ENCODE peak calls at places on chromosomes 12 and 14, in four cellular contexts. O is tibial nerve, K is astrocyte, J is heart right ventricle. W is an unnamed sample.

GRCh38 chr14:60984225-60984624 is 3.2 kb downstream of the SLC38A6 start:
- DNase-seq in O (no peak), K (no peak), J (no peak), W (no peak)

GRCh38 chr14:34711169-34711568 is 3.2 kb downstream of the CFL2 start:
- DNase-seq in O (no peak), J (no peak), K (peak), W (peak)

GRCh38 chr14:93281937-93282336 is 50.9 kb downstream of the BTBD7 start:
- DNase-seq in J (no peak), K (peak), O (no peak), W (peak)

GRCh38 chr14:55101698-55102097 is 27.4 kb upstream of the LGALS3 start:
- DNase-seq in O (no peak), K (no peak), J (no peak), W (no peak)

GRCh38 chr12:115354476-115354890 is 670.5 kb upstream of the TBX3 start:
- DNase-seq in J (no peak), K (no peak), O (no peak), W (no peak)

GRCh38 chr12:24212496-24212895 is 263.0 kb upstream of the SOX5 start:
- DNase-seq in O (no peak), K (no peak), J (no peak), W (no peak)

GRCh38 chr12:26044592-26044991 is 80.2 kb downstream of the BHLHE41 start:
- DNase-seq in O (no peak), K (no peak), J (no peak), W (no peak)

GRCh38 chr14:67567654-67568053 is 32.4 kb downstream of the PIGH start:
- DNase-seq in J (no peak), K (no peak), O (no peak), W (no peak)

GRCh38 chr14:72617391-72618011 is 276.4 kb downstream of the DPF3 start:
- DNase-seq in O (no peak), J (peak), K (peak), W (peak)

GRCh38 chr14:68470361-68470760 is 322.5 kb downstream of the ZFP36L1 start:
- DNase-seq in O (no peak), J (no peak), K (no peak), W (no peak)

GRCh38 chr14:65472189-65472588 is 59.7 kb downstream of the FUT8 start:
- DNase-seq in O (no peak), K (no peak), J (no peak), W (no peak)

GRCh38 chr12:130577348-130577747 is 138.8 kb downstream of the RIMBP2 start:
- DNase-seq in J (no peak), K (no peak), O (no peak), W (no peak)

GRCh38 chr12:52221912-52222457 is 11.1 kb upstream of the KRT7 start:
- DNase-seq in K (no peak), O (no peak), J (peak), W (no peak)

GRCh38 chr14:104101651-104102281 is 16.3 kb downstream of the ASPG start:
- DNase-seq in O (no peak), K (no peak), J (peak), W (no peak)

GRCh38 chr14:97262336-97262735 is 465.2 kb downstream of the VRK1 start:
- DNase-seq in J (no peak), K (no peak), O (no peak), W (no peak)

GRCh38 chr12:43338848-43339526 is 213.0 kb downstream of the ADAMTS20 start:
- DNase-seq in O (no peak), J (no peak), K (peak), W (peak)

GRCh38 chr12:56103066-56103711 is 1.2 kb upstream of the PA2G4 start:
- DNase-seq in O (no peak), K (no peak), J (no peak), W (no peak)

GRCh38 chr12:76031414-76032042 is at the start of gene PHLDA1:
- DNase-seq in K (peak), O (peak), J (peak), W (peak)

GRCh38 chr14:79356040-79356439 is 855.3 kb downstream of the DIO2 start:
- DNase-seq in O (no peak), J (no peak), K (peak), W (no peak)

GRCh38 chr14:91228112-91229004 is 16.1 kb downstream of the GPR68 start:
- DNase-seq in O (no peak), J (no peak), K (peak), W (peak)

DNA sequence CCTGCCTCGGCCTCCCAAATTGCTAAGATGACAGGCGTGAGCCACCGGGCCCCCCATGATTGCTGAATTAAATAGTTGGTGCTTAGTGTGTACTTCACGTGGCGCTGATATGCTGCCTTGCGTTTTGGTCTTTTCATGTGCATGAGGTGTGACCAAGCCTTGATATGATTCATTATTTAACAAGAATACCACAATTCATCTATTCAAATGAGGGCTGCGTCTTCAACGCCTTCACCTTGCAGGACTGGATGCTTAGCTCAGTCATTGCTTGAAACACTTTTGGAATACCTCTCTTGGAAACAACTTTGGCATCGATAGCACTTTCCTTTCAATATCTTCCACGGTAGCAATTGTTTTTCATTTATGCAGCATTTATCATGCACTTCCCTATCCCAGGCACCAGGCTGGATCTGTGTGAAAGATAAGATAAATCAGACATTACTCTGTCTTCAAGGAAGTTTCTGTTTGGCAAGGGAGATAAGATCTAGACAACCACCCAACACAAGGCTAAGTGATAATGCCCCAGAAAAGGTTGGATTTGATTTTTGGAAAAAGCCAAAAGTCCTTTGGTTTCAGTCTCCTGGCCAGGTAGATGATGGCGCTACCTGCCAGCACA is 1.3 kb upstream of the TEAD4 start:
- DNase-seq in J (no peak), O (no peak), K (no peak), W (no peak)
- H3K4me3 ChIP-seq in J (peak), O (peak), K (peak), W (peak)

DNA sequence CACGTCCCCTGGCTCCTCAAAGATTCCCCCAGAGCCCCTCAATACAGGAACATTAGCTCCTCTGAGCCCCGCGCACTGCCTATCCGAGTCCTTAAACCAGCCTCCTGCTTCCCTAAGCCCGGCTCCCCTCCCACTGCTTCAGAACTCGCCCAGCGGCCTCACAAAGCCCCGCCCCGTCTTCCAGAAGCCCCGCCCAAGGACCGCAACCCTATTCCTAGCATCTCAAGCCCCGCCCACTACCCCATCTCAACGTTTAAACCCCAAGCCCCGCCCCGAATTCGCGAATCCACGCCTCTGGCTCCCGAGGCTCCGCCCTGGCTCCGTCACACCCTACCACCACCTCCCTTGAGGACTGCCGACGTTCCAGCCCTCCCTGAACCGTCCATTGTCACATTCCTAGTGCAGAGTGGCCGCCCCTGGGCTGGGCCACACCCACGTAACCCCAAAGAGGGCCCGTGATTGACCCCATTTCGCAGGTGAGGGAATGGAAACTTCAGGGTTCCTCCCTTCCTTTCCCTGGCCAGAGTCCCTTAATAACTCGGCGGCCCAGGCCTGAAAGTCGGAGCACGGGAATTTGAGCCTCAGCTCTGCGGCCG is 646 bp upstream of the CORO1C start:
- DNase-seq in J (peak), K (peak), O (peak), W (peak)
- TF ChIP-seq CTCF in J (peak), K (no peak), O (peak), W (no peak)

DNA sequence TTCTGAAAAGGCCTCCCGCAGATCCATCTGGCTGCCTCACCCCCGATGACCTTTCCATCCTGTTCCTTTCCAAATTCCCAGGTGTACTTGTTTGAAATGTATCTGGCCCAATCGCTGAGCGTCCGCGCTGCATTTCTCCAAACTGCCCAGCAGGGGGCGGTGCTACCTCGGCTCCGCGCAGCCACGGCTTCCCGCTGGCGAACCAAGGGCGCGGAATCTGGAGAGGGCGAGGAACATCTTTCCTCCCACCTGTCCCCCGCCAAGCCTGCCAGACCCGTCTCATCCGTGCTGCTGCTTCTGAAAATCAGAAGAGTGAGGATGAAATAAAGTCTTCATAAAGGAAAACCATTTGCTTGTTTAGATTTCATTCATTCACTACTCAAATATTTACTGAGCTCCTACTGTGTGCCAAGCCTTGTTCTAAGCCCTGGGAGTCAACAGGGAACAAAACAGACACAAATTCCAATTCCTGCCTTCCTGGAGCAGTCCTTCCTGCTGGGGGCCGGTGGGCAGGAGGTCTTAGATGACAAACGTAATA is 16.8 kb upstream of the MYL2 start:
- DNase-seq in O (peak), J (peak), K (no peak), W (peak)
- H3K4me3 ChIP-seq in O (no peak), J (no peak), K (no peak), W (no peak)

DNA sequence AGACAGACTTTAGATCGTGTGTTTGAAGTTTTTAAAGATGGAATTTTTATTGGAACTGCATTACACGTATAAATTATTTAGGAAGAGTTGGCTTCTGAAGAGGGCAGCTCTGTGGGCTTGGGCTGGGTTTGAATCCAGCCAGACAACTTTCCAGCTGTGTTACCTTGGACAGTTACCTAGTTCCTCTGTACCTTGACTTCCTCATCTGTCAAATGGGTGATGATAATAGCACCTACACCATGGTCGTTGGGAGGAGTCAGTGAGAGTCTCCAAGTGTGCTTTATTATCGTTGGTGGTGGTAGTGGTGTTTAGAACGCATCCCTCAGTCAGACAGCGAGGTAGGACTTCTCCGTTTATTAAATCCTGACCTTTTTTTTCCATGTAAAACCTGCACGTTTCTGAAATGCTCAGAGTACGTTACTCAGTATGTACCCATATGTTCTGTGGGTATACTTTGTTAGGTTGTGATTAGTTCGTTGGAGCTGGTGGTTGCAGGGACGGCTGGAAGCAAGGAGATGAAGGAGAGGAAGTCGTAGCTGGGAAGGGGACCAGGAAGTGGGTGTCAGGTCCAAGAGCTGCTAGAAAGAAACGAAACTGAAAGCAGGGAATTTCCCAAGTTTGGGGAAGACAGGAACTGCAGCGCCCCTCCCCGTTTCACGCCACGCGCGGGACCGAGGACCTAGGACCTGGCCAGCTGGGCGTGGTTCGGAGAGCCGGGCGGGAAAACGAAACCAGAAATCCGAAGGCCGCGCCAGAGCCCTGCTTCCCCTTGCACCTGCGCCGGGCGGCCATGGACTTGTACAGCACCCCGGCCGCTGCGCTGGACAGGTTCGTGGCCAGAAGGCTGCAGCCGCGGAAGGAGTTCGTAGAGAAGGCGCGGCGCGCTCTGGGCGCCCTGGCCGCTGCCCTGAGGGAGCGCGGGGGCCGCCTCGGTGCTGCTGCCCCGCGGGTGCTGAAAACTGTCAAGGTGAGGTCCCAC is at the start of gene OAS3:
- DNase-seq in O (peak), K (peak), J (peak), W (peak)
- TF ChIP-seq CTCF in O (no peak), K (no peak), J (no peak), W (no peak)

W was measured in fibroblast of the aortic adventitia.